ENCODE peak calls at places on chromosome 1, in five cellular contexts. W is CD4-positive, alpha-beta memory T cell; N is uterus; T is endodermal cell; H is trophoblast cell. X is an unnamed sample.

GRCh38 chr1:29579821-29580425 is 343.6 kb downstream of the PTPRU start:
- DNase-seq in T (no peak), N (no peak), W (no peak), H (no peak), X (no peak)

GRCh38 chr1:58399176-58399575 is 147.3 kb downstream of the OMA1 start:
- DNase-seq in W (no peak), H (no peak), N (no peak), T (no peak), X (no peak)

GRCh38 chr1:245671966-245672767 is 517.4 kb downstream of the KIF26B start:
- DNase-seq in T (peak; percentile 28), N (no peak), H (no peak), W (no peak), X (no peak)

GRCh38 chr1:32754282-32755097 is 51.9 kb upstream of the SYNC start:
- DNase-seq in H (peak; percentile 27), W (peak; percentile 40), N (no peak), T (peak; percentile 91), X (no peak)

GRCh38 chr1:172917972-172918371 is 132.8 kb downstream of the TNFSF18 start:
- DNase-seq in N (no peak), W (no peak), H (peak; percentile 66), T (no peak), X (no peak)

GRCh38 chr1:14037101-14037807 is 337.3 kb downstream of the PRDM2 start:
- DNase-seq in N (no peak), H (no peak), T (no peak), W (no peak), X (no peak)

GRCh38 chr1:188670837-188671236 is 1806.8 kb downstream of the BRINP3 start:
- DNase-seq in N (no peak), H (no peak), W (no peak), T (no peak), X (no peak)

GRCh38 chr1:145994391-145995120 is 1.8 kb downstream of the TXNIP start:
- DNase-seq in W (no peak), H (no peak), T (peak; percentile 27), N (peak; percentile 27), X (no peak)

GRCh38 chr1:42210421-42211133 is 46.0 kb upstream of the GUCA2A start:
- DNase-seq in T (no peak), H (peak; percentile 99), N (no peak), W (no peak), X (no peak)

GRCh38 chr1:24641646-24642151 is 1.4 kb upstream of the SRRM1 start:
- DNase-seq in W (peak; percentile 3), N (peak; percentile 62), H (no peak), T (peak; percentile 73), X (no peak)

GRCh38 chr1:245060684-245061374 is 94.0 kb upstream of the KIF26B start:
- DNase-seq in N (no peak), H (no peak), T (no peak), W (no peak), X (no peak)

GRCh38 chr1:205970486-205970885 is 27.2 kb upstream of the SLC26A9 start:
- DNase-seq in W (no peak), T (no peak), H (no peak), N (no peak), X (no peak)

GRCh38 chr1:165468850-165469249 is 23.9 kb upstream of the RXRG start:
- DNase-seq in H (no peak), W (no peak), T (no peak), N (no peak), X (no peak)
- H3K27me3 ChIP-seq in H (no peaks in the 10 kb centered on the region), W (no peaks in the 10 kb centered on the region), T (no peaks in the 10 kb centered on the region), N (no peaks in the 10 kb centered on the region), X (no peaks in the 10 kb centered on the region)

GRCh38 chr1:228085287-228085926 is 2.9 kb downstream of the ARF1 start:
- DNase-seq in N (no peak), H (peak; percentile 60), W (no peak), T (peak; percentile 91), X (no peak)
- H3K4me1 ChIP-seq in N (peaks cover 62% of the 10 kb centered on the region), H (peaks cover 35% of the 10 kb centered on the region), W (peaks cover 79% of the 10 kb centered on the region), T (peaks cover 29% of the 10 kb centered on the region), X (no peaks in the 10 kb centered on the region)

DNA sequence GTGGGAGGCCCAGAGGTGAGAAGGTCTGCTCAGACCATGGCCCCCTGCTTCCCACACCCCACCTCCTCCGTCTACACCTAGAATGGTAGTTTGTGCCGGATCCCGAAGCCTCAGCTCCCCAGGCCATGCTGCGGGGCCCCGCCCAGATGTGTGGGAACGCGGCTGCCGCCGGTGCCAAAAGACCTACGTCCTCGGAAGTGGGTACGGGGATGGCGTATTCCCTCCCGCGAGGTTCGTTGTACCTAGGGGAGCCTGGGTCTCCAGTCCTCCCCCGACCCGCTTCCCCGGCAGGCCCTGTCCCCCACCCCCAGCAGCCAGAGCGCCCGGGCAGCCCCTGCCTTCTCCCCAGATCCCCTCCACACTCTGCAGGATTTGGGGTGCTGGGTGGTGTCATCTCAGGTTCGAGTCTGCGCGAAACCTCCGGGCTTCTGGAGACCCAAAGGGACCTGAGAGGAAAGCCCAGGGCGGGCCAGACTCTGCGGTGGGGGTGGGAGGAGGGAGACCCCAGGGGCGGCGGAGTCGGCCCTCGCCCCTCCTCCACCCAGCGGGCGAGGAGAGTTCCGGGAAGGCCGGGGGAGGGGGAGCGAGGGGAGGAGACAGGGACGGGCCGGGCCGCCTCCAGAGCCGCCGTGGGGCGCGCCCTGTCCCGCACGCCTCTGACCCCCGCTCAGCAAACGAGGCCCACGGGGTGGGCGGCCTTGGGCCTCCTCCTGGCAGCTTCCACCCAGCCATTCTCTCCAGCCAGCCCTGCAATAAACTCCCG is 6.2 kb upstream of the PRDM16 start:
- DNase-seq in H (no peak), N (no peak), T (peak; percentile 71), W (no peak), X (no peak)
- H3K27me3 ChIP-seq in H (peaks cover 57% of the 10 kb centered on the region), N (peaks cover 59% of the 10 kb centered on the region), T (peaks cover 100% of the 10 kb centered on the region), W (no peaks in the 10 kb centered on the region), X (peaks cover 61% of the 10 kb centered on the region)

DNA sequence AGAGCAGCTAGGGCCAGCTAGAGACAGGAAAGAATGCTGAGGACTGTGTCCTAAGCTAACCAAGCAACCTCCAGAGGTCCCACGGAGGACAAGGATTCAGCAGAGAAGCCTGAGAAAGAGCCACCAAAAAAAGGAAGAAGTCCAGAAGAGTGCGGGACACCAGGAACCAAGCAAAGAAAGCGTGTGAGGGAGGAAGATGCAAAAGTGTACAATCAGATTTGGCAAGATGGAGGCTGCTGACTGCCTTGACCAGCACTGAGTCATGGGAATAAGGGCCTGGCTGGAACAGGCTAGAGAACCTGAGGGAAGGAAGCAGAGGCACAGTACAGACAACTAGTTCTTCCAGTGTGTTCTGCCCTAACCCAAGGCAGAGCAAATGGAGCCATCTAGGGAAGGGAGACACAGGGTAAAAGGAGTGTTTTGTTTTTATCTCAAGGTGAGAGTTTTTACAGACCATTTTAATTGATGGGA is 18.5 kb downstream of the TP53BP2 start:
- DNase-seq in N (no peak), T (no peak), H (peak; percentile 33), W (no peak), X (no peak)
- H3K4me1 ChIP-seq in N (no peaks in the 10 kb centered on the region), T (peaks cover 32% of the 10 kb centered on the region), H (peaks cover 12% of the 10 kb centered on the region), W (peaks cover 65% of the 10 kb centered on the region), X (peaks cover 17% of the 10 kb centered on the region)